ENCODE peak calls at places on chromosomes 6 and 20, in six cellular contexts. One of them, this sample, is unnamed.

GRCh38 chr6:168990352-168990751 is 263.3 kb downstream of the THBS2 start:
- DNase-seq in HCT116: no peak
- DNase-seq in endothelial cell of umbilical vein: no peak
- DNase-seq in GM23248: no peak
- DNase-seq in PC-3: no peak
- DNase-seq in fibroblast of lung: no peak
- DNase-seq in this sample: no peak

GRCh38 chr6:155132617-155133016 is 131.2 kb upstream of the CLDN20 start:
- DNase-seq in GM23248: no peak
- DNase-seq in PC-3: no peak
- DNase-seq in endothelial cell of umbilical vein: no peak
- DNase-seq in HCT116: no peak
- DNase-seq in fibroblast of lung: no peak
- DNase-seq in this sample: no peak

GRCh38 chr6:151330130-151330715 is 61.1 kb downstream of the ZBTB2 start:
- DNase-seq in endothelial cell of umbilical vein: no peak
- DNase-seq in HCT116: no peak
- DNase-seq in fibroblast of lung: peak
- DNase-seq in GM23248: peak
- DNase-seq in PC-3: no peak
- DNase-seq in this sample: no peak

GRCh38 chr6:148332088-148332487 is 10.6 kb upstream of the SASH1 start:
- DNase-seq in fibroblast of lung: no peak
- DNase-seq in endothelial cell of umbilical vein: no peak
- DNase-seq in HCT116: no peak
- DNase-seq in PC-3: no peak
- DNase-seq in GM23248: peak
- DNase-seq in this sample: no peak

GRCh38 chr20:23800865-23801264 is 25.7 kb downstream of the CST2 start:
- DNase-seq in HCT116: no peak
- DNase-seq in endothelial cell of umbilical vein: no peak
- DNase-seq in PC-3: no peak
- DNase-seq in fibroblast of lung: no peak
- DNase-seq in GM23248: no peak
- DNase-seq in this sample: no peak

GRCh38 chr20:51381557-51381956 is 161.0 kb downstream of the NFATC2 start:
- DNase-seq in HCT116: no peak
- DNase-seq in endothelial cell of umbilical vein: no peak
- DNase-seq in fibroblast of lung: no peak
- DNase-seq in GM23248: no peak
- DNase-seq in PC-3: no peak
- DNase-seq in this sample: no peak

GRCh38 chr6:18350271-18350670 is 36.9 kb upstream of the RNF144B start:
- DNase-seq in HCT116: no peak
- DNase-seq in GM23248: no peak
- DNase-seq in fibroblast of lung: peak
- DNase-seq in endothelial cell of umbilical vein: no peak
- DNase-seq in PC-3: no peak
- DNase-seq in this sample: no peak

GRCh38 chr6:27761391-27761790 is 150.8 kb downstream of the OR2B2 start:
- DNase-seq in PC-3: no peak
- DNase-seq in HCT116: no peak
- DNase-seq in GM23248: peak
- DNase-seq in endothelial cell of umbilical vein: no peak
- DNase-seq in fibroblast of lung: peak
- DNase-seq in this sample: no peak

GRCh38 chr20:10686356-10687169 is 12.8 kb upstream of the JAG1 start:
- DNase-seq in endothelial cell of umbilical vein: no peak
- DNase-seq in fibroblast of lung: no peak
- DNase-seq in HCT116: no peak
- DNase-seq in PC-3: no peak
- DNase-seq in GM23248: no peak
- DNase-seq in this sample: no peak

GRCh38 chr6:10555625-10556309 is 34.6 kb downstream of the GCNT2 start:
- DNase-seq in endothelial cell of umbilical vein: peak
- DNase-seq in PC-3: no peak
- DNase-seq in fibroblast of lung: peak
- DNase-seq in HCT116: no peak
- DNase-seq in GM23248: peak
- DNase-seq in this sample: no peak

GRCh38 chr20:64084209-64085152 is at the start of gene LKAAEAR1:
- DNase-seq in fibroblast of lung: no peak
- DNase-seq in PC-3: no peak
- DNase-seq in GM23248: peak
- DNase-seq in endothelial cell of umbilical vein: no peak
- DNase-seq in HCT116: no peak
- DNase-seq in this sample: no peak

GRCh38 chr6:170152111-170152926 is 138.6 kb downstream of the DLL1 start:
- DNase-seq in GM23248: no peak
- DNase-seq in fibroblast of lung: peak
- DNase-seq in PC-3: no peak
- DNase-seq in endothelial cell of umbilical vein: peak
- DNase-seq in HCT116: no peak
- DNase-seq in this sample: no peak

GRCh38 chr6:116268589-116269293 is 11.0 kb downstream of the TSPYL1 start:
- DNase-seq in GM23248: peak
- DNase-seq in HCT116: peak
- DNase-seq in endothelial cell of umbilical vein: peak
- DNase-seq in fibroblast of lung: peak
- DNase-seq in PC-3: peak
- DNase-seq in this sample: no peak

GRCh38 chr6:11653028-11653583 is 115.6 kb downstream of the TMEM170B start:
- DNase-seq in PC-3: peak
- DNase-seq in fibroblast of lung: peak
- DNase-seq in GM23248: peak
- DNase-seq in endothelial cell of umbilical vein: peak
- DNase-seq in HCT116: no peak
- DNase-seq in this sample: no peak

GRCh38 chr20:17431621-17432364 is 99.4 kb downstream of the BFSP1 start:
- DNase-seq in endothelial cell of umbilical vein: peak
- DNase-seq in PC-3: peak
- DNase-seq in GM23248: peak
- DNase-seq in HCT116: peak
- DNase-seq in fibroblast of lung: peak
- DNase-seq in this sample: peak

GRCh38 chr6:3628143-3628840 is 123.2 kb downstream of the PXDC1 start:
- DNase-seq in endothelial cell of umbilical vein: peak
- DNase-seq in HCT116: no peak
- DNase-seq in GM23248: peak
- DNase-seq in PC-3: no peak
- DNase-seq in fibroblast of lung: peak
- DNase-seq in this sample: peak

GRCh38 chr6:14822689-14823088 is 423.2 kb upstream of the JARID2 start:
- DNase-seq in endothelial cell of umbilical vein: no peak
- DNase-seq in HCT116: no peak
- DNase-seq in GM23248: peak
- DNase-seq in fibroblast of lung: peak
- DNase-seq in PC-3: no peak
- DNase-seq in this sample: no peak

GRCh38 chr6:14827366-14827765 is 418.5 kb upstream of the JARID2 start:
- DNase-seq in GM23248: no peak
- DNase-seq in HCT116: no peak
- DNase-seq in fibroblast of lung: no peak
- DNase-seq in endothelial cell of umbilical vein: no peak
- DNase-seq in PC-3: no peak
- DNase-seq in this sample: no peak

GRCh38 chr6:14824060-14824834 is 421.6 kb upstream of the JARID2 start:
- DNase-seq in GM23248: no peak
- DNase-seq in HCT116: no peak
- DNase-seq in fibroblast of lung: no peak
- DNase-seq in endothelial cell of umbilical vein: no peak
- DNase-seq in PC-3: no peak
- DNase-seq in this sample: no peak

GRCh38 chr6:14826456-14826855 is 419.4 kb upstream of the JARID2 start:
- DNase-seq in GM23248: no peak
- DNase-seq in HCT116: no peak
- DNase-seq in PC-3: no peak
- DNase-seq in endothelial cell of umbilical vein: no peak
- DNase-seq in fibroblast of lung: no peak
- DNase-seq in this sample: no peak

GRCh38 chr6:14824835-14825223 is 421.0 kb upstream of the JARID2 start:
- DNase-seq in PC-3: no peak
- DNase-seq in HCT116: no peak
- DNase-seq in fibroblast of lung: no peak
- DNase-seq in endothelial cell of umbilical vein: no peak
- DNase-seq in GM23248: no peak
- DNase-seq in this sample: no peak
- H3K9ac ChIP-seq in PC-3: no peak
- H3K9ac ChIP-seq in HCT116: no peak
- H3K9ac ChIP-seq in fibroblast of lung: no peak
- H3K9ac ChIP-seq in endothelial cell of umbilical vein: no peak
- H3K9ac ChIP-seq in GM23248: no peak
- H3K9ac ChIP-seq in this sample: no peak

DNA sequence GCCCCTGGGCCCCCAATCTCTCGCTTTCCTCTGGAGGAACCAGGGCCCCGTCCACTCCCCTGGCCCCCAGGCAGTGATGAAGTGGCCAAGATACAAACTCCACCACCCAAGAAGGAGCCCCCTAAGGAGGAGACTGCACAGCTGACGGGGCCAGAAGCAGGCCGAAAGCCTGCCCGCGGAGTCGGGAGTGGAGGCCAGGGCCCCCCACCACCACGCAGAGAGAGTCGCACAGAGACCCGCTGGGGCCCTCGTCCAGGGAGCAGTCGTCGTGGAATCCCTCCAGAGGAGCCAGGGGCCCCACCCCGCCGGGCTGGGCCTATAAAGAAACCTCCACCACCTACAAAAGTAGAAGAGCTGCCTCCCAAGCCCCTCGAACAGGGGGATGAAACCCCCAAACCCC is 10.7 kb downstream of the PRRC2A start:
- DNase-seq in HCT116: no peak
- DNase-seq in PC-3: no peak
- DNase-seq in endothelial cell of umbilical vein: no peak
- DNase-seq in GM23248: no peak
- DNase-seq in fibroblast of lung: no peak
- DNase-seq in this sample: no peak
- H3K9ac ChIP-seq in HCT116: no peak
- H3K9ac ChIP-seq in PC-3: no peak
- H3K9ac ChIP-seq in endothelial cell of umbilical vein: no peak
- H3K9ac ChIP-seq in GM23248: no peak
- H3K9ac ChIP-seq in fibroblast of lung: no peak
- H3K9ac ChIP-seq in this sample: no peak

DNA sequence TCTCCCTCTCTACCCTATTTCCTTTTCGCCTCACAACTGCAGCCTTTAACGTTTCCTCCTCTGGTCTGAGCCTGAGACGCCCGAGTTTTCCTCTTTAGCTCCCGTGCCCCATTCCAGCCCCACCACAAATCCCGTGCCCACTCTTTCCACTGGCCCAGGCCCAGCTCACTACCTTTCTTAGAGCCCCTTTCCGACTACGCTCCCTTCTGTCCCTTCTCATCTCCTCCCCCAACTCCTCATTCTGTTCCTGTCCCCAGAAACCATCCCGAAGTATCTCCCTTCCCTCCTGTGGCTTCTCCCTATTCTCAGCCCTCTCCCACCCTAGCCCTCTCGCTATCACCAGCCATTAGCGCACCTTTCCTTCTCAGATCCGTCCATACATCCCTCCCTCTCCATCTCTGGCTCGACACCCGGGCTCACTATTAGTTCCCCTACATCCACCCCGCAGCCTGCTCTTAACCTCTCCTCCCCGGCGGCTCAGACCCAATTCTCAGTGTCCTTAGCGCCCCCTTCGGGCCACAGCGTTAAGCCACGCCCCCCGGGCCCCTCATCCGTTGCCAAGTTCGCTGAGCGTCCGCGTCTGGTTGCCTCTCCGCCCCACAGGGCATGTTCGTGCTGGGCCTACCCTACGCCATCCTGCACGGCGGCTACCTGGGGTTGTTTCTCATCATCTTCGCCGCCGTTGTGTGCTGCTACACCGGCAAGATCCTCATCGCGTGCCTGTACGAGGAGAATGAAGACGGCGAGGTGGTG is 2.7 kb downstream of the SLC32A1 start:
- DNase-seq in fibroblast of lung: no peak
- DNase-seq in HCT116: no peak
- DNase-seq in PC-3: no peak
- DNase-seq in endothelial cell of umbilical vein: peak
- DNase-seq in GM23248: peak
- DNase-seq in this sample: peak
- H3K9ac ChIP-seq in fibroblast of lung: no peak
- H3K9ac ChIP-seq in HCT116: no peak
- H3K9ac ChIP-seq in PC-3: no peak
- H3K9ac ChIP-seq in endothelial cell of umbilical vein: no peak
- H3K9ac ChIP-seq in GM23248: no peak
- H3K9ac ChIP-seq in this sample: no peak

DNA sequence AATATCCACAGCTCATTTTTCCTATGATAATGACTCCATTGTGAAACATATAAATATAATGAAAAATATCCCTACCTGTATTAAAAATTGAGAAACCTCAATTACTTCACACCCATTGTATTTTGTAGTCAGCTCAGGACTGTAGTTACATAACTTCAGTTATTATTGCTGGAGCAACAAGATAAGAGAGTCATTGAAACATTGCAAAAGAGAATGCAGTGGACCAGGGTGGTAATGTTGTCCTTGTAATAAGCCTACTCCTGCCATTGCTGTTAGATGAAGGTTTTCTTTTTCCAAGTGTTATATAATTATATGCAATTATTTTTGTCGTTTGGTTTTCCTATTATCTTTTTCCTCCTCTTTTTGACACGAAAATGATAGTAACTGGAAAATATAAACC is 184.3 kb downstream of the PRL start:
- DNase-seq in PC-3: no peak
- DNase-seq in fibroblast of lung: peak
- DNase-seq in GM23248: peak
- DNase-seq in endothelial cell of umbilical vein: peak
- DNase-seq in HCT116: no peak
- DNase-seq in this sample: no peak
- H3K9ac ChIP-seq in PC-3: peak
- H3K9ac ChIP-seq in fibroblast of lung: no peak
- H3K9ac ChIP-seq in GM23248: peak
- H3K9ac ChIP-seq in endothelial cell of umbilical vein: peak
- H3K9ac ChIP-seq in HCT116: no peak
- H3K9ac ChIP-seq in this sample: no peak

DNA sequence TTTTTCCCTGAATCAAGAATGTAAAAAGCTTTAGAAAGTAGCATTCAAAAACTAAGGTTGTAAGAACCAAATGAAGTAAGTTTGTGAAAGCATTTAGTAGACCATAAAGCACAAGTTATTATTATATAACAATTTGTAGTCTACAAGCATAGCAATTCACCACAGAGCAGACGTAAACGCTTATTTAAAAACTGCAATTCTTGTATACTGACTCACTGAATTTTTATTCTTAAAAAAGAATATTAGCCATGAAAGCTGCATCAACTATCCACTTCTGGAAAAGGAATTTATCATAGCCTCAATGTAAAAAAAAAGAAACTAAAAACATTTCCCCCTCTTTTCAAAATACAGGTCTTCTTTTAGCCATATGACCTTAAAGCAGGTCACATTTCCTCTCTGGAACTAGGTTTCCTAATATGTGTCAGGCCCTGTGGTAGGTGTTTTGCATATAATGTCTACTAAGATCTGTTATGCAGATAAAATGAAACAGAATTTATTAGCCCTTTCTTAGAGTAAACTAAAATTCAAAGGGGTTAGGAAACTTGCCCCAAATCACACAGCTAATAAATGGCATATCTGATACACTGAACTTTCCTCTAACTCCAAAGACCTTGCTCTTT is 2.1 kb downstream of the MAP3K7 start:
- DNase-seq in endothelial cell of umbilical vein: no peak
- DNase-seq in PC-3: no peak
- DNase-seq in fibroblast of lung: peak
- DNase-seq in HCT116: no peak
- DNase-seq in GM23248: peak
- DNase-seq in this sample: no peak
- H3K9ac ChIP-seq in endothelial cell of umbilical vein: no peak
- H3K9ac ChIP-seq in PC-3: peak
- H3K9ac ChIP-seq in fibroblast of lung: no peak
- H3K9ac ChIP-seq in HCT116: no peak
- H3K9ac ChIP-seq in GM23248: peak
- H3K9ac ChIP-seq in this sample: peak